ENCODE peak calls at places on chromosomes 2 and 18, in six cellular contexts. Z is iris pigment epithelial cell; M is A172; R is stimulated activated CD8-positive, alpha-beta memory T cell treated with anti-CD3 and anti-CD28 coated beads, Interleukin-4, amount 100 ng/mL, for 4 hours; N is stromal cell of bone marrow; F is sciatic nerve. C is an unnamed sample.
A peak's percentile ranks its signal among the peaks of the same experiment; 100 is the strongest.

GRCh38 chr2:86809481-86810121 is 18.9 kb upstream of the CD8A start:
- DNase-seq in F (no peak), R (no peak), N (no peak), Z (no peak), M (no peak), C (no peak)

GRCh38 chr2:883260-884026 is 67.2 kb upstream of the SNTG2 start:
- DNase-seq in R (no peak), N (no peak), Z (no peak), F (no peak), M (no peak), C (no peak)

GRCh38 chr18:3721771-3722661 is 272.0 kb downstream of the TGIF1 start:
- DNase-seq in R (no peak), M (no peak), Z (no peak), N (no peak), F (no peak), C (no peak)

GRCh38 chr2:118477111-118477517 is 370.3 kb downstream of the EN1 start:
- DNase-seq in R (no peak), Z (peak; percentile 38), F (no peak), N (no peak), M (no peak), C (no peak)

GRCh38 chr2:68627615-68628014 is 15.8 kb upstream of the PROKR1 start:
- DNase-seq in M (no peak), R (no peak), Z (no peak), F (no peak), N (no peak), C (no peak)

GRCh38 chr2:240355962-240356361 is 79.5 kb upstream of the GPC1 start:
- DNase-seq in R (no peak), M (no peak), F (peak; percentile 45), N (no peak), Z (no peak), C (no peak)

GRCh38 chr2:109218792-109219126 is 89.8 kb downstream of the SH3RF3 start:
- DNase-seq in Z (no peak), M (no peak), F (no peak), N (no peak), R (no peak), C (no peak)

GRCh38 chr18:49161627-49162026 is 210.9 kb upstream of the SMAD7 start:
- DNase-seq in F (no peak), Z (peak; percentile 91), R (no peak), N (no peak), M (no peak), C (no peak)

GRCh38 chr2:212021947-212022346 is 516.7 kb downstream of the ERBB4 start:
- DNase-seq in N (peak; percentile 36), M (peak; percentile 61), Z (peak; percentile 83), R (no peak), F (no peak), C (no peak)

GRCh38 chr2:17780546-17780945 is 26.6 kb downstream of the GEN1 start:
- DNase-seq in Z (peak; percentile 54), N (no peak), F (no peak), R (no peak), M (no peak), C (no peak)

GRCh38 chr2:198113316-198113715 is 308.9 kb downstream of the PLCL1 start:
- DNase-seq in N (no peak), Z (no peak), R (no peak), F (no peak), M (no peak), C (no peak)

GRCh38 chr18:74013955-74014354 is 133.7 kb downstream of the FBXO15 start:
- DNase-seq in Z (peak; percentile 84), F (no peak), R (no peak), M (peak; percentile 32), N (peak; percentile 6), C (peak; percentile 81)

GRCh38 chr2:11416931-11417330 is 49.0 kb downstream of the E2F6 start:
- DNase-seq in R (no peak), M (no peak), F (no peak), N (no peak), Z (no peak), C (no peak)

GRCh38 chr18:48867978-48868377 is 82.8 kb downstream of the SMAD7 start:
- DNase-seq in M (no peak), N (no peak), Z (no peak), F (no peak), R (no peak), C (no peak)

GRCh38 chr18:3099327-3099726 is 86.4 kb upstream of the LPIN2 start:
- DNase-seq in Z (no peak), M (no peak), F (no peak), N (no peak), R (no peak), C (no peak)